ENCODE peak calls at places on chromosomes 13 and 19, in five cellular contexts. One of them, this sample, is unnamed.

GRCh38 chr13:63541336-63541735 is 2125.7 kb upstream of the PCDH20 start:
- DNase-seq in CD8-positive, alpha-beta T cell: no peak
- DNase-seq in body of pancreas: no peak
- DNase-seq in neural crest cell: no peak
- DNase-seq in spleen: no peak
- DNase-seq in this sample: no peak

GRCh38 chr13:26476111-26476743 is 81.3 kb upstream of the WASF3 start:
- DNase-seq in CD8-positive, alpha-beta T cell: no peak
- DNase-seq in body of pancreas: no peak
- DNase-seq in neural crest cell: peak
- DNase-seq in spleen: no peak
- DNase-seq in this sample: no peak

GRCh38 chr19:15790096-15790495 is 2.6 kb downstream of the OR10H5 start:
- DNase-seq in CD8-positive, alpha-beta T cell: no peak
- DNase-seq in body of pancreas: no peak
- DNase-seq in neural crest cell: no peak
- DNase-seq in spleen: no peak
- DNase-seq in this sample: no peak

GRCh38 chr13:111115051-111115840 is at the start of gene ARHGEF7:
- DNase-seq in CD8-positive, alpha-beta T cell: no peak
- DNase-seq in body of pancreas: no peak
- DNase-seq in neural crest cell: peak
- DNase-seq in spleen: no peak
- DNase-seq in this sample: no peak

GRCh38 chr19:17086129-17086528 is 10.6 kb downstream of the MYO9B start:
- DNase-seq in CD8-positive, alpha-beta T cell: no peak
- DNase-seq in body of pancreas: no peak
- DNase-seq in neural crest cell: peak
- DNase-seq in spleen: no peak
- DNase-seq in this sample: no peak

GRCh38 chr13:23433171-23434153 is at the start of gene SACS:
- DNase-seq in CD8-positive, alpha-beta T cell: no peak
- DNase-seq in body of pancreas: peak
- DNase-seq in neural crest cell: peak
- DNase-seq in spleen: no peak
- DNase-seq in this sample: no peak

GRCh38 chr19:21358768-21359451 is at the start of gene ZNF738:
- DNase-seq in CD8-positive, alpha-beta T cell: peak
- DNase-seq in body of pancreas: peak
- DNase-seq in neural crest cell: peak
- DNase-seq in spleen: peak
- DNase-seq in this sample: peak

GRCh38 chr19:872266-872951 is 12.9 kb downstream of the CFD start:
- DNase-seq in CD8-positive, alpha-beta T cell: peak
- DNase-seq in body of pancreas: no peak
- DNase-seq in neural crest cell: peak
- DNase-seq in spleen: peak
- DNase-seq in this sample: peak

GRCh38 chr13:46636451-46636850 is 83.5 kb downstream of the LRCH1 start:
- DNase-seq in CD8-positive, alpha-beta T cell: no peak
- DNase-seq in body of pancreas: no peak
- DNase-seq in neural crest cell: no peak
- DNase-seq in spleen: no peak
- DNase-seq in this sample: no peak

GRCh38 chr13:97573011-97573410 is 139.0 kb downstream of the RAP2A start:
- DNase-seq in CD8-positive, alpha-beta T cell: no peak
- DNase-seq in body of pancreas: no peak
- DNase-seq in neural crest cell: no peak
- DNase-seq in spleen: no peak
- DNase-seq in this sample: no peak

GRCh38 chr19:10194500-10195198 is at the start of gene DNMT1:
- DNase-seq in CD8-positive, alpha-beta T cell: peak
- DNase-seq in body of pancreas: peak
- DNase-seq in neural crest cell: peak
- DNase-seq in spleen: peak
- DNase-seq in this sample: peak

GRCh38 chr19:9720541-9720940 is 45.6 kb upstream of the ZNF562 start:
- DNase-seq in CD8-positive, alpha-beta T cell: no peak
- DNase-seq in body of pancreas: no peak
- DNase-seq in neural crest cell: no peak
- DNase-seq in spleen: no peak
- DNase-seq in this sample: no peak

GRCh38 chr13:98825659-98826058 is 73.2 kb upstream of the SLC15A1 start:
- DNase-seq in CD8-positive, alpha-beta T cell: no peak
- DNase-seq in body of pancreas: no peak
- DNase-seq in neural crest cell: no peak
- DNase-seq in spleen: no peak
- DNase-seq in this sample: no peak

GRCh38 chr13:50393641-50394040 is 378.4 kb downstream of the KCNRG start:
- DNase-seq in CD8-positive, alpha-beta T cell: no peak
- DNase-seq in body of pancreas: no peak
- DNase-seq in neural crest cell: peak
- DNase-seq in spleen: no peak
- DNase-seq in this sample: no peak

GRCh38 chr13:35789335-35790166 is 313.1 kb upstream of the MAB21L1 start:
- DNase-seq in CD8-positive, alpha-beta T cell: no peak
- DNase-seq in body of pancreas: no peak
- DNase-seq in neural crest cell: no peak
- DNase-seq in spleen: no peak
- DNase-seq in this sample: no peak

GRCh38 chr19:4972509-4973230 is 3.8 kb downstream of the KDM4B start:
- DNase-seq in CD8-positive, alpha-beta T cell: no peak
- DNase-seq in body of pancreas: no peak
- DNase-seq in neural crest cell: no peak
- DNase-seq in spleen: no peak
- DNase-seq in this sample: no peak

GRCh38 chr19:23983406-23983805 is 68.7 kb downstream of the ZNF726 start:
- DNase-seq in CD8-positive, alpha-beta T cell: no peak
- DNase-seq in body of pancreas: no peak
- DNase-seq in neural crest cell: no peak
- DNase-seq in spleen: no peak
- DNase-seq in this sample: no peak

GRCh38 chr19:46392252-46392801 is 21.0 kb downstream of the CCDC8 start:
- DNase-seq in CD8-positive, alpha-beta T cell: no peak
- DNase-seq in body of pancreas: no peak
- DNase-seq in neural crest cell: no peak
- DNase-seq in spleen: peak
- DNase-seq in this sample: no peak

GRCh38 chr13:23899555-23899954 is 2.3 kb upstream of the C1QTNF9B start:
- DNase-seq in CD8-positive, alpha-beta T cell: no peak
- DNase-seq in body of pancreas: peak
- DNase-seq in neural crest cell: peak
- DNase-seq in spleen: no peak
- DNase-seq in this sample: no peak

GRCh38 chr19:20558011-20558410 is 7.6 kb downstream of the ZNF737 start:
- DNase-seq in CD8-positive, alpha-beta T cell: no peak
- DNase-seq in body of pancreas: peak
- DNase-seq in neural crest cell: no peak
- DNase-seq in spleen: no peak
- DNase-seq in this sample: no peak

GRCh38 chr13:113625965-113626661 is 31.9 kb downstream of the ATP4B start:
- DNase-seq in CD8-positive, alpha-beta T cell: no peak
- DNase-seq in body of pancreas: no peak
- DNase-seq in neural crest cell: no peak
- DNase-seq in spleen: peak
- DNase-seq in this sample: no peak

GRCh38 chr19:36114763-36115452 is at the start of gene POLR2I:
- DNase-seq in CD8-positive, alpha-beta T cell: peak
- DNase-seq in body of pancreas: peak
- DNase-seq in neural crest cell: peak
- DNase-seq in spleen: peak
- DNase-seq in this sample: peak

GRCh38 chr13:37208052-37208451 is 102.6 kb upstream of the CSNK1A1L start:
- DNase-seq in CD8-positive, alpha-beta T cell: no peak
- DNase-seq in body of pancreas: no peak
- DNase-seq in neural crest cell: no peak
- DNase-seq in spleen: no peak
- DNase-seq in this sample: no peak

GRCh38 chr19:6092329-6093286 is 17.7 kb downstream of the RFX2 start:
- DNase-seq in CD8-positive, alpha-beta T cell: no peak
- DNase-seq in body of pancreas: peak
- DNase-seq in neural crest cell: peak
- DNase-seq in spleen: no peak
- DNase-seq in this sample: no peak
- TF ChIP-seq CTCF in CD8-positive, alpha-beta T cell: no peak
- TF ChIP-seq CTCF in body of pancreas: no peak
- TF ChIP-seq CTCF in neural crest cell: no peak
- TF ChIP-seq CTCF in spleen: no peak
- TF ChIP-seq CTCF in this sample: no peak

GRCh38 chr19:35027009-35027408 is 3.3 kb upstream of the SCN1B start:
- DNase-seq in CD8-positive, alpha-beta T cell: no peak
- DNase-seq in body of pancreas: no peak
- DNase-seq in neural crest cell: no peak
- DNase-seq in spleen: no peak
- DNase-seq in this sample: no peak
- TF ChIP-seq CTCF in CD8-positive, alpha-beta T cell: no peak
- TF ChIP-seq CTCF in body of pancreas: no peak
- TF ChIP-seq CTCF in neural crest cell: no peak
- TF ChIP-seq CTCF in spleen: no peak
- TF ChIP-seq CTCF in this sample: no peak

GRCh38 chr19:7494416-7495098 is 5.7 kb upstream of the PEX11G start:
- DNase-seq in CD8-positive, alpha-beta T cell: no peak
- DNase-seq in body of pancreas: peak
- DNase-seq in neural crest cell: peak
- DNase-seq in spleen: peak
- DNase-seq in this sample: no peak
- TF ChIP-seq CTCF in CD8-positive, alpha-beta T cell: no peak
- TF ChIP-seq CTCF in body of pancreas: no peak
- TF ChIP-seq CTCF in neural crest cell: peak
- TF ChIP-seq CTCF in spleen: no peak
- TF ChIP-seq CTCF in this sample: no peak

DNA sequence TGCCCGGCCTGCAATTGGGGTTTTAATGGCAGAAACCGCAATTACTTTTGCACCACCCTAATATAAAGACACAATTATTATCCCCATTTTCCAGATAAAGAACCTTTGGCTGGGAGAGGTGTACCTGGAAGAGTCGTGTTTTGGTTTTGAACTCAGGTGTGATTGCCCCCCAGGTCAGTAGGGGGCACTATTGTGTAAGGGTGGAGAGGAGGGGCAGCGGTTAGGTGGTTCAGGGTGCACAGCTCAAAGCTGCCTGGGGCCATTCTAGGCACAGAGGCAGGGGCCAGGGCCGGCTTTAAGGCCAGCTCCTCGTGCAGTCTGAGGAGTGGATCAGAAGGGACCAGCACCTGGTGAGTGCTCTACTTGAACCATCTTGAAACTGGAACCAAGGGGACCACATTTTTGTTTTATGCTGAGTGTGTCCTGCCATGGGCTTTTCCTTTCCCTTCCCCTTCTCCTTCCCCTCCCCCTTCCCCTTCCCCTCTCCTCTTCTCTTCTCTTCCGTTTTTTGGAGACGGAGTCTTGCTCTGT is 5.8 kb upstream of the FCGRT start:
- DNase-seq in CD8-positive, alpha-beta T cell: peak
- DNase-seq in body of pancreas: peak
- DNase-seq in neural crest cell: peak
- DNase-seq in spleen: peak
- DNase-seq in this sample: peak
- TF ChIP-seq CTCF in CD8-positive, alpha-beta T cell: peak
- TF ChIP-seq CTCF in body of pancreas: peak
- TF ChIP-seq CTCF in neural crest cell: peak
- TF ChIP-seq CTCF in spleen: peak
- TF ChIP-seq CTCF in this sample: peak

GRCh38 chr13:41848435-41849255 is 112.3 kb downstream of the VWA8 start:
- DNase-seq in CD8-positive, alpha-beta T cell: no peak
- DNase-seq in body of pancreas: no peak
- DNase-seq in neural crest cell: no peak
- DNase-seq in spleen: no peak
- DNase-seq in this sample: no peak
- TF ChIP-seq CTCF in CD8-positive, alpha-beta T cell: no peak
- TF ChIP-seq CTCF in body of pancreas: no peak
- TF ChIP-seq CTCF in neural crest cell: no peak
- TF ChIP-seq CTCF in spleen: no peak
- TF ChIP-seq CTCF in this sample: no peak

GRCh38 chr13:20134732-20135131 is 26.1 kb downstream of the GJA3 start:
- DNase-seq in CD8-positive, alpha-beta T cell: no peak
- DNase-seq in body of pancreas: no peak
- DNase-seq in neural crest cell: no peak
- DNase-seq in spleen: no peak
- DNase-seq in this sample: no peak

GRCh38 chr13:20140487-20140886 is 20.4 kb downstream of the GJA3 start:
- DNase-seq in CD8-positive, alpha-beta T cell: no peak
- DNase-seq in body of pancreas: no peak
- DNase-seq in neural crest cell: no peak
- DNase-seq in spleen: no peak
- DNase-seq in this sample: no peak

GRCh38 chr13:20141238-20142018 is 19.4 kb downstream of the GJA3 start:
- DNase-seq in CD8-positive, alpha-beta T cell: no peak
- DNase-seq in body of pancreas: no peak
- DNase-seq in neural crest cell: no peak
- DNase-seq in spleen: no peak
- DNase-seq in this sample: no peak

GRCh38 chr13:20137875-20138274 is 23.0 kb downstream of the GJA3 start:
- DNase-seq in CD8-positive, alpha-beta T cell: no peak
- DNase-seq in body of pancreas: no peak
- DNase-seq in neural crest cell: no peak
- DNase-seq in spleen: no peak
- DNase-seq in this sample: no peak

DNA sequence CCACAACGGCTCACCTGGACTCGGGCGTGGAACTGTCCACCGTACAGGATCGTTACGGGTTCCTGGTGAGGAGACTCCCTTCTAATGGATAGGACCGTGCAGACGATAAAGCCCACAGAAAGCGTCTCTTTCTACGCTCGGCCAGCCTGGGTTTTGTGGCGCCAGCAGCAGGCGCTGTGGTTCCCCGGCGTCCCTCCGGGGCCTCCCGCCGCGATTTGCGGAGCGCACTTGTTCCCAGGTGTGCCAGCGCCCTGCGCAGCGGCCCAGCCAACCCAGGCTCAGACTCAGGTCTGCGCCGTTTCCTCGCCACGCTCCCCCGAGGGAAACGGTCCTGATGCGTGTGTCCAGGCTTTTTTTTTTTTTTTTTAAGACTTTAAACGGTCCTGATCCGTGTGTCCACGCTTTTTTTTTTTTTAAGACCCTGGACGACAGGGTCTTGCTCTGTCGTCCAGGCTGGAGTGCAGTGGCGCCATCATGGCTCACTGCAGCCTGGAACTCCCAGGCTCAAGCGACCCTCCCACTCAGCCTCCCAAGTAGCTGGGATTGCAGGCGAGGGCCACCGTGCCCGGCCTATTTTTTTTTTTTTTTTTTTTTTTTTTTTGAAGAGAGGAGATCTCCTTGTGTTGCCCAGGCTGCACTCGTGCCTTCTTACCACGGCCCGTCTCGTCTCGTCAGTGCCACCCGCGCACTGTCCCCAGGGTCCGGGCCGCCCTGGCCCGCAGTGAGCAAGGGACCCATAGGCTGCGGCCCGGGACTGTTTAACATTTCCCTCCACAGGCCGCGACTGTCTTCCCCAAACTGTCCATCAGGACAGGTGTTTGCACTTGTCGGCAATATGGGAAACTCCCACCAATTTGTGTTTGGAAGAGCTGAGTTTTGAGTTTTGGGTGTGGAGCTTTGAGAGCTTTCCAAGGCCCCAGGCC is 23.8 kb downstream of the GJA3 start:
- DNase-seq in CD8-positive, alpha-beta T cell: no peak
- DNase-seq in body of pancreas: peak
- DNase-seq in neural crest cell: peak
- DNase-seq in spleen: no peak
- DNase-seq in this sample: no peak
- TF ChIP-seq CTCF in CD8-positive, alpha-beta T cell: no peak
- TF ChIP-seq CTCF in body of pancreas: no peak
- TF ChIP-seq CTCF in neural crest cell: peak
- TF ChIP-seq CTCF in spleen: no peak
- TF ChIP-seq CTCF in this sample: no peak

This sample was measured in activated B cell treated with CpG ODN at 0.5 μM for 24 hours.